ENCODE peak calls at places on chromosomes 3 and 15, in nine cellular contexts. E is body of pancreas; C is mammary epithelial cell; S is aorta; X is heart left ventricle; P is AG10803; O is CD8-positive, alpha-beta memory T cell; Z is mesendoderm; Y is skeletal muscle cell. M is an unnamed sample.
A peak's percentile ranks its signal among the peaks of the same experiment; 100 is the strongest.

GRCh38 chr15:62816342-62817059 is 226.0 kb upstream of the TPM1 start:
- DNase-seq in P (no peak), S (no peak), E (no peak), O (no peak), Z (no peak), Y (no peak), X (peak; percentile 23), C (no peak), M (no peak)

GRCh38 chr3:55143928-55144671 is 216.2 kb upstream of the LRTM1 start:
- DNase-seq in Y (peak; percentile 75), Z (no peak), O (no peak), C (no peak), E (no peak), P (peak; percentile 94), X (no peak), S (no peak), M (no peak)

GRCh38 chr3:165459924-165460540 is 263.8 kb upstream of the SLITRK3 start:
- DNase-seq in P (no peak), S (no peak), Z (no peak), Y (no peak), O (no peak), E (no peak), C (peak; percentile 41), X (no peak), M (peak; percentile 89)

GRCh38 chr15:34951993-34952392 is 17.5 kb downstream of the AQR start:
- DNase-seq in O (no peak), X (no peak), Y (no peak), P (peak; percentile 91), E (no peak), S (no peak), Z (no peak), C (no peak), M (no peak)

GRCh38 chr3:16441306-16441898 is 72.1 kb downstream of the RFTN1 start:
- DNase-seq in C (no peak), E (no peak), X (no peak), P (peak; percentile 94), O (no peak), Y (no peak), Z (no peak), S (no peak), M (no peak)

GRCh38 chr15:74130089-74130848 is at the start of gene ISLR2:
- DNase-seq in X (no peak), O (no peak), E (no peak), P (peak; percentile 14), Y (no peak), Z (no peak), S (no peak), C (no peak), M (no peak)

GRCh38 chr3:68705695-68706429 is 226.5 kb downstream of the TAFA4 start:
- DNase-seq in C (no peak), P (no peak), S (peak; percentile 74), E (no peak), X (peak; percentile 39), O (no peak), Z (peak; percentile 65), Y (no peak), M (no peak)

GRCh38 chr3:74415731-74416130 is 198.7 kb downstream of the CNTN3 start:
- DNase-seq in Y (no peak), C (no peak), S (no peak), P (no peak), E (no peak), Z (no peak), X (no peak), O (no peak), M (no peak)

GRCh38 chr3:51703026-51703775 is 3.7 kb upstream of the GRM2 start:
- DNase-seq in S (peak; percentile 30), X (no peak), C (no peak), P (no peak), Y (no peak), Z (no peak), O (no peak), E (no peak), M (no peak)

GRCh38 chr15:90597477-90598052 is 67.8 kb downstream of the CRTC3 start:
- DNase-seq in O (no peak), S (no peak), X (no peak), P (no peak), C (no peak), Z (no peak), E (no peak), Y (no peak), M (no peak)

GRCh38 chr3:45387636-45388348 is 584 bp upstream of the LARS2 start:
- DNase-seq in O (no peak), E (no peak), Y (no peak), P (no peak), C (no peak), Z (no peak), S (no peak), X (no peak), M (no peak)
- H3K4me3 ChIP-seq in O (peak overlapping the region; percentile 72), E (peak overlapping the region; percentile 93), Y (peak overlapping the region; percentile 95), P (peak overlapping the region; percentile 66), C (peak overlapping the region; percentile 43), Z (peak overlapping the region; percentile 75), S (peak overlapping the region; percentile 22), X (peak overlapping the region; percentile 81), M (peak overlapping the region; percentile 90)

DNA sequence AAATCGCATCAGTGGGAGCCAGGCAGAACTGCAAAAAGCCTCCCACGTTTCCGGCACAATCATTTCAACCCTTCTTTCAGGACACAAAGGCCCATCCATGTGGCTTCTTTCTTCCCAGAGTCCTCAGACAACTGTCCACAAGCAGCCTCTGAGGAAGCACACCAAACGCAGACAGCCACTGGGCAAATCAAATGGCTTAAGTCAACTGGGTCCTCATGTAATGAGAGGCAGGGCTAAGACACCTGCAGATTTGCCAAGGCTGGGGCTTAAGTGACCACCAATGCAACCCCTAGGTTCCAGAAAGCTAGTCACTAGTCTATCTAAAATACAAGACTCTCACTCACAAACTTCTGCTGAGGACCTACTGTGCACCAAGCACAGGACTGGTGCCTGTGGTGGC is 8.0 kb downstream of the OSBPL10 start:
- DNase-seq in Y (no peak), X (peak; percentile 18), O (no peak), C (no peak), Z (no peak), P (no peak), S (no peak), E (no peak), M (no peak)
- H3K4me3 ChIP-seq in Y (no peak overlapping the region), X (no peak overlapping the region), O (no peak overlapping the region), C (no peak overlapping the region), Z (no peak overlapping the region), P (no peak overlapping the region), S (no peak overlapping the region), E (no peak overlapping the region), M (no peak overlapping the region)

DNA sequence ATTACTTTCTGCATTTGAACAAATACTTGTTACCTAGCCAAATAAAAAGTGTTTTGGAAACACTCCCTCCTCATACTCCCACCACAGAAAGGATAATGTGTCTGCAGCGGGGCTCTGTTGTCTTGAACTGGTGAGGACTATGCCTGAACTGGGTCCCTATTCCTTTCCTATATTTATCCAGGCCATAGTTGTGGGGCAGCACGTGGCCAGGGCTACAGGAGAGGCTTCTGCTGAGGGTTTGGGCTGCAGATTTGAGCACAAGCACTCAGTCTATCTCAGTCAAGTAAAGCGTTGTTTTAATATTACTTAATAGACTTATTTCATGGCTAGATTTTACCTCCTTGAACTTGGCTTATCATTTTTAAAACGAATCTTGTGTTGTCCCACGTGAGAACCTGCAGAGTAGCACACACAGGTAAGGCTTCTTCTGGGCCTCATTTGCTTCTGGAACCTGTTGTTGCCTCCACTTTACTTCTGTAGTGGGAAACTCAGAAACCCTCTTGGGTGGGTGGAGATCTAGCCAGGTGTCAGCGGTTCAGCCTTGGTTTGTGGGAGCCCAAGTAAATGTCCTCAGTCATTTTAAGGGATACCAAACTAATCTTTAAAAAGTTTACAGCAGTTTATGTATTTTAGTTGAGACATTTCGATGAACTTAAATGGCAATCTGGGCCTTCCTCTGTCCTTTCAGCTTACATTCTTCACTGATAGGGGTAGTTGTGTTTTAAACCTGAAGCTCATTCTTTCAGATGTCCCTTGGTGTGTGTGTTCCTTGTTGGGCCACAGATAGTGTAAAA is 51.1 kb downstream of the TRIM71 start:
- DNase-seq in X (no peak), Z (no peak), C (no peak), S (no peak), P (no peak), Y (no peak), E (no peak), O (no peak), M (no peak)
- H3K4me3 ChIP-seq in X (no peak overlapping the region), Z (no peak overlapping the region), C (no peak overlapping the region), S (no peak overlapping the region), P (no peak overlapping the region), Y (no peak overlapping the region), E (no peak overlapping the region), O (no peak overlapping the region), M (no peak overlapping the region)

GRCh38 chr3:169509359-169509758 is 154.2 kb downstream of the MECOM start:
- DNase-seq in P (no peak), E (no peak), X (no peak), Y (no peak), Z (no peak), C (no peak), S (no peak), O (no peak), M (no peak)

GRCh38 chr3:169510378-169510777 is 153.1 kb downstream of the MECOM start:
- DNase-seq in P (no peak), O (no peak), C (no peak), X (no peak), S (no peak), E (no peak), Y (no peak), Z (peak; percentile 93), M (no peak)

GRCh38 chr3:169512991-169513390 is 150.5 kb downstream of the MECOM start:
- DNase-seq in E (no peak), P (no peak), C (no peak), X (no peak), Y (peak; percentile 2), S (no peak), O (no peak), Z (no peak), M (no peak)

GRCh38 chr3:169508426-169508825 is 155.1 kb downstream of the MECOM start:
- DNase-seq in Y (no peak), C (no peak), E (no peak), Z (no peak), O (no peak), S (no peak), X (no peak), P (no peak), M (no peak)

DNA sequence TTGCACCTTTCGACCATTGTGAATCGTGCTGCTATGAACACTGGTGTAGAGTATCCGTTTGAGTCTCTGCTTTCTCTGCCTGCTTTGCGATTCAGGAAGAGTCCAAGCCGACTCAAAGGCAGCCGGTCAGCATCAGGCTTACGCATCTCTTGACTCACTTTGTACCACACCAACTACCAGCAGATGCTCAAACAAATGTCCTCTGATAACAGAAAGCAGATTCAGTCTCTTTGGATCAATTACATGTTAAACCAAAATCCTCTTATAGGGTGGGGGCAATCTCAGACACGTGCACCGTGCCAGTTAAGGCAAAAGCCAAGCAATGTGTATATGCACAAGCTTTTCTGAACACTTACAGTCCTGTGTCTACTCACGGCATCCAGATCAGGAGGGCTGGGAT is 153.7 kb downstream of the MECOM start:
- DNase-seq in E (no peak), Y (no peak), Z (peak; percentile 30), O (no peak), P (no peak), S (no peak), X (no peak), C (no peak), M (no peak)
- H3K4me3 ChIP-seq in E (no peak overlapping the region), Y (no peak overlapping the region), Z (no peak overlapping the region), O (no peak overlapping the region), P (no peak overlapping the region), S (no peak overlapping the region), X (no peak overlapping the region), C (no peak overlapping the region), M (no peak overlapping the region)